ENCODE peak calls at places on chromosomes 16 and 17, in six cellular contexts. A is lower lobe of right lung; X is Right ventricle myocardium superior; C is left ventricle myocardium superior; B is left lung; M is activated CD8-positive, alpha-beta T cell treated with anti-CD3 and anti-CD28 coated beads, Interleukin-2, amount 10 ng/mL, durations not matched to agents 7 days and 5 days. Y is an unnamed sample.

GRCh38 chr17:17028059-17028877 is 14.0 kb upstream of the MPRIP start:
- ATAC-seq in C (peak), M (no peak), X (peak), A (peak), B (peak), Y (peak)

GRCh38 chr17:15498107-15498506 is 30.7 kb upstream of the CDRT4 start:
- ATAC-seq in A (no peak), C (no peak), B (no peak), M (peak), X (no peak), Y (no peak)

GRCh38 chr17:56833023-56833811 is 503 bp downstream of the C17orf67 start:
- ATAC-seq in M (peak), X (peak), C (peak), A (peak), B (peak), Y (peak)

GRCh38 chr17:73126716-73127473 is 34.4 kb upstream of the SLC39A11 start:
- ATAC-seq in M (no peak), B (no peak), X (no peak), A (no peak), C (no peak), Y (no peak)

GRCh38 chr16:10517868-10518267 is 62.5 kb downstream of the EMP2 start:
- ATAC-seq in A (no peak), B (no peak), X (peak), M (no peak), C (no peak), Y (no peak)

GRCh38 chr17:58228679-58229078 is 9.6 kb upstream of the MKS1 start:
- ATAC-seq in X (no peak), A (no peak), C (no peak), B (no peak), M (no peak), Y (no peak)

GRCh38 chr17:15969463-15969862 is 24.5 kb downstream of the ADORA2B start:
- ATAC-seq in B (no peak), C (no peak), X (no peak), A (no peak), M (no peak), Y (no peak)

GRCh38 chr16:86692476-86692875 is 114.1 kb downstream of the FOXL1 start:
- ATAC-seq in M (no peak), A (no peak), C (no peak), X (no peak), B (no peak), Y (no peak)

GRCh38 chr16:58022601-58023371 is 2.8 kb upstream of the MMP15 start:
- ATAC-seq in B (peak), C (peak), A (peak), M (no peak), X (peak), Y (no peak)

GRCh38 chr17:28881533-28882056 is 15.9 kb downstream of the FLOT2 start:
- ATAC-seq in M (no peak), X (no peak), A (no peak), B (no peak), C (no peak), Y (no peak)

GRCh38 chr16:58464047-58464915 is 35.7 kb upstream of the NDRG4 start:
- ATAC-seq in X (peak), C (peak), B (peak), A (peak), M (peak), Y (no peak)

GRCh38 chr16:17358846-17359245 is 111.9 kb downstream of the XYLT1 start:
- ATAC-seq in C (peak), B (no peak), M (no peak), A (no peak), X (no peak), Y (no peak)

GRCh38 chr17:64145460-64145750 is 15.5 kb upstream of the ERN1 start:
- ATAC-seq in M (peak), A (peak), X (peak), C (peak), B (peak), Y (peak)

GRCh38 chr16:84878770-84879169 is 59.0 kb downstream of the CRISPLD2 start:
- ATAC-seq in B (no peak), M (no peak), A (no peak), C (no peak), X (no peak), Y (no peak)

GRCh38 chr17:79837888-79838540 is 1.2 kb downstream of the CBX4 start:
- ATAC-seq in C (no peak), M (peak), B (no peak), X (no peak), A (no peak), Y (no peak)

GRCh38 chr17:43814714-43815113 is 18.2 kb downstream of the MPP3 start:
- ATAC-seq in C (no peak), X (no peak), A (no peak), B (peak), M (no peak), Y (no peak)

GRCh38 chr17:39143552-39144093 is 7.8 kb downstream of the PLXDC1 start:
- ATAC-seq in B (peak), M (no peak), A (peak), C (peak), X (peak), Y (no peak)

GRCh38 chr17:10812674-10813073 is 8.8 kb upstream of the TMEM238L start:
- ATAC-seq in M (no peak), A (no peak), C (peak), B (no peak), X (peak), Y (no peak)

GRCh38 chr16:28136751-28137434 is 73.4 kb upstream of the GSG1L start:
- ATAC-seq in M (peak), X (no peak), A (no peak), C (no peak), B (no peak), Y (no peak)

GRCh38 chr16:67719778-67720144 is 645 bp upstream of the GFOD2 start:
- ATAC-seq in M (peak), B (peak), X (peak), A (peak), C (peak), Y (peak)

GRCh38 chr16:17335826-17336492 is 134.8 kb downstream of the XYLT1 start:
- ATAC-seq in M (no peak), A (no peak), X (no peak), C (no peak), B (no peak), Y (no peak)

GRCh38 chr16:69451166-69451565 is 26.7 kb downstream of the CYB5B start:
- ATAC-seq in X (peak), C (no peak), B (peak), M (no peak), A (no peak), Y (no peak)

GRCh38 chr17:72879877-72880276 is 212.6 kb downstream of the SLC39A11 start:
- ATAC-seq in M (no peak), A (no peak), B (no peak), X (no peak), C (no peak), Y (no peak)

GRCh38 chr16:50667497-50668367 is 13.4 kb downstream of the SNX20 start:
- ATAC-seq in B (no peak), M (peak), C (no peak), A (no peak), X (no peak), Y (no peak)

GRCh38 chr17:47707884-47708283 is 13.9 kb downstream of the TBKBP1 start:
- ATAC-seq in X (no peak), A (no peak), M (no peak), B (no peak), C (no peak), Y (no peak)

GRCh38 chr16:3046506-3047386 is at the start of gene MMP25:
- ATAC-seq in X (peak), M (peak), B (peak), A (peak), C (no peak), Y (peak)

GRCh38 chr17:30956764-30957374 is 14.0 kb upstream of the RNF135 start:
- ATAC-seq in C (peak), X (peak), A (no peak), M (no peak), B (no peak), Y (peak)

GRCh38 chr16:61915569-61915968 is 120.7 kb downstream of the CDH8 start:
- ATAC-seq in B (no peak), A (no peak), C (no peak), X (no peak), M (no peak), Y (no peak)

GRCh38 chr17:67461228-67461780 is 84.2 kb downstream of the PITPNC1 start:
- ATAC-seq in X (no peak), B (no peak), C (no peak), M (peak), A (no peak), Y (no peak)

GRCh38 chr16:31010943-31011342 is 505 bp upstream of the STX1B start:
- ATAC-seq in X (no peak), C (no peak), M (peak), B (no peak), A (peak), Y (no peak)

GRCh38 chr17:17044846-17045561 is 2.7 kb downstream of the MPRIP start:
- ATAC-seq in B (peak), M (no peak), A (peak), X (peak), C (peak), Y (peak)

GRCh38 chr17:65208753-65209152 is 71.6 kb downstream of the RGS9 start:
- ATAC-seq in A (no peak), B (no peak), C (no peak), X (no peak), M (no peak), Y (no peak)

GRCh38 chr16:3036726-3037315 is at the start of gene BICDL2:
- ATAC-seq in A (peak), M (peak), C (no peak), X (peak), B (peak), Y (peak)